ENCODE peak calls at places on chromosomes 3 and 15, in five cellular contexts. M is epithelial cell of prostate, N is lower leg skin, U is nephron progenitor cell, P is GM12878. K is an unnamed sample.
A peak's percentile ranks its signal among the peaks of the same experiment; 100 is the strongest.

GRCh38 chr15:92226020-92226612 is 167.6 kb upstream of the ST8SIA2 start:
- DNase-seq in N (no peak), U (no peak), P (no peak), M (peak; percentile 8), K (no peak)

GRCh38 chr15:70072479-70072878 is 25.2 kb downstream of the TLE3 start:
- DNase-seq in U (no peak), M (no peak), P (no peak), N (no peak), K (no peak)

GRCh38 chr3:46666471-46666845 is 27.0 kb downstream of the ALS2CL start:
- DNase-seq in N (no peak), P (no peak), U (no peak), M (no peak), K (peak; percentile 0)

GRCh38 chr15:90232941-90233700 is 620 bp downstream of the CIB1 start:
- DNase-seq in U (peak; percentile 66), M (no peak), N (no peak), P (no peak), K (peak; percentile 60)

GRCh38 chr3:184786271-184787010 is 25.5 kb upstream of the VPS8 start:
- DNase-seq in P (no peak), M (no peak), U (no peak), N (peak; percentile 55), K (peak; percentile 54)

GRCh38 chr3:134161817-134162396 is 88.8 kb downstream of the RYK start:
- DNase-seq in M (no peak), P (no peak), N (no peak), U (no peak), K (no peak)

GRCh38 chr3:172647823-172648222 is 63.0 kb downstream of the NCEH1 start:
- DNase-seq in P (no peak), N (no peak), U (no peak), M (peak; percentile 18), K (no peak)

GRCh38 chr3:157086053-157086761 is 73.7 kb downstream of the CCNL1 start:
- DNase-seq in P (no peak), M (no peak), U (no peak), N (no peak), K (peak; percentile 60)

GRCh38 chr3:176172430-176172954 is 1024.8 kb downstream of the TBL1XR1 start:
- DNase-seq in M (no peak), U (no peak), N (no peak), P (no peak), K (no peak)

GRCh38 chr3:66415867-66416428 is 84.9 kb downstream of the LRIG1 start:
- DNase-seq in N (no peak), M (no peak), P (no peak), U (no peak), K (no peak)

GRCh38 chr15:63765338-63765737 is 68.4 kb downstream of the HERC1 start:
- DNase-seq in P (no peak), N (no peak), M (no peak), U (no peak), K (no peak)

GRCh38 chr3:122969585-122970453 is 57.7 kb downstream of the SEMA5B start:
- DNase-seq in U (no peak), N (peak; percentile 43), P (no peak), M (no peak), K (no peak)

GRCh38 chr3:119588112-119588511 is 8.8 kb downstream of the ADPRH start:
- DNase-seq in U (no peak), P (no peak), N (peak; percentile 35), M (no peak), K (no peak)

GRCh38 chr3:38205472-38205805 is 40.1 kb downstream of the OXSR1 start:
- DNase-seq in P (no peak), M (no peak), U (no peak), N (no peak), K (no peak)

GRCh38 chr3:115550285-115550741 is 73.0 kb upstream of the GAP43 start:
- DNase-seq in U (no peak), M (no peak), P (no peak), N (no peak), K (no peak)

GRCh38 chr15:66701422-66702034 is 508 bp upstream of the SMAD6 start:
- DNase-seq in P (no peak), M (no peak), N (peak; percentile 40), U (no peak), K (peak; percentile 54)

GRCh38 chr3:135165260-135165659 is 370.2 kb downstream of the EPHB1 start:
- DNase-seq in P (no peak), M (no peak), N (no peak), U (no peak), K (no peak)

GRCh38 chr3:197335428-197336132 is 37.2 kb upstream of the DLG1 start:
- DNase-seq in M (no peak), U (peak; percentile 30), P (no peak), N (no peak), K (no peak)

GRCh38 chr15:70833897-70834765 is 19.8 kb downstream of the LARP6 start:
- DNase-seq in M (no peak), U (no peak), P (no peak), N (no peak), K (no peak)

GRCh38 chr15:70783041-70783440 is 19.7 kb upstream of the UACA start:
- DNase-seq in P (no peak), M (no peak), N (no peak), U (no peak), K (no peak)

GRCh38 chr15:100454148-100454547 is 74.6 kb downstream of the CERS3 start:
- DNase-seq in N (no peak), M (no peak), U (no peak), P (no peak), K (no peak)

GRCh38 chr3:81955908-81956307 is 194.5 kb upstream of the GBE1 start:
- DNase-seq in N (no peak), U (no peak), M (no peak), P (no peak), K (no peak)

GRCh38 chr3:42025388-42026138 is 63.7 kb upstream of the ULK4 start:
- DNase-seq in M (peak; percentile 33), P (no peak), U (peak; percentile 50), N (peak; percentile 96), K (peak; percentile 98)

GRCh38 chr3:133941390-133941789 is 45.7 kb upstream of the RAB6B start:
- DNase-seq in U (peak; percentile 57), M (no peak), N (no peak), P (no peak), K (no peak)

GRCh38 chr15:69557340-69558137 is 104.9 kb downstream of the RPLP1 start:
- DNase-seq in M (peak; percentile 56), P (no peak), U (no peak), N (no peak), K (no peak)

GRCh38 chr3:105611304-105612192 is 244.8 kb downstream of the ALCAM start:
- DNase-seq in P (no peak), U (no peak), M (peak; percentile 52), N (no peak), K (no peak)

GRCh38 chr3:29759443-29760033 is 478.7 kb downstream of the RBMS3 start:
- DNase-seq in N (no peak), U (no peak), P (no peak), M (no peak), K (peak; percentile 28)

GRCh38 chr3:143975549-143976152 is 4.0 kb downstream of the DIPK2A start:
- DNase-seq in P (no peak), M (no peak), N (no peak), U (no peak), K (no peak)

GRCh38 chr3:170418422-170419300 is at the start of gene CLDN11:
- DNase-seq in N (no peak), M (no peak), U (peak; percentile 70), P (no peak), K (no peak)

GRCh38 chr15:77503240-77503639 is 82.6 kb downstream of the HMG20A start:
- DNase-seq in P (no peak), N (no peak), U (no peak), M (no peak), K (no peak)

GRCh38 chr3:45182915-45183881 is 37.0 kb upstream of the CDCP1 start:
- DNase-seq in M (peak; percentile 90), N (peak; percentile 47), P (no peak), U (peak; percentile 30), K (peak; percentile 84)

GRCh38 chr3:120040813-120041377 is 53.4 kb downstream of the GSK3B start:
- DNase-seq in U (no peak), P (no peak), M (no peak), N (no peak), K (no peak)

GRCh38 chr15:42590619-42591237 is 15.3 kb downstream of the STARD9 start:
- DNase-seq in N (no peak), M (no peak), P (no peak), U (no peak), K (no peak)

GRCh38 chr3:189773056-189773455 is 141.9 kb downstream of the TP63 start:
- DNase-seq in P (no peak), M (no peak), N (no peak), U (no peak), K (no peak)

GRCh38 chr15:101501703-101502373 is 12.3 kb upstream of the PCSK6 start:
- DNase-seq in M (no peak), N (no peak), U (peak; percentile 64), P (no peak), K (no peak)

GRCh38 chr3:122824465-122825379 is 29.9 kb downstream of the SLC49A4 start:
- DNase-seq in N (no peak), M (no peak), U (no peak), P (no peak), K (no peak)

K was measured in gastrocnemius medialis.